ENCODE peak calls at places on chromosomes 3 and 15, in five cellular contexts. One of them, this sample, is unnamed.

GRCh38 chr15:33031324-33031736 is 163.2 kb downstream of the FMN1 start:
- DNase-seq in ovary: no peak
- DNase-seq in A549: no peak
- DNase-seq in CD4-positive, alpha-beta T cell: no peak
- DNase-seq in GM06990: no peak
- DNase-seq in this sample: no peak

GRCh38 chr15:52726195-52726594 is 47.0 kb upstream of the ATOSA start:
- DNase-seq in ovary: no peak
- DNase-seq in A549: no peak
- DNase-seq in CD4-positive, alpha-beta T cell: no peak
- DNase-seq in GM06990: no peak
- DNase-seq in this sample: no peak

GRCh38 chr15:45200001-45200798 is 12.4 kb upstream of the SHF start:
- DNase-seq in ovary: peak; percentile 92
- DNase-seq in A549: peak; percentile 54
- DNase-seq in CD4-positive, alpha-beta T cell: peak; percentile 97
- DNase-seq in GM06990: peak; percentile 89
- DNase-seq in this sample: no peak

GRCh38 chr3:14305321-14305720 is 97.1 kb upstream of the SLC6A6 start:
- DNase-seq in ovary: no peak
- DNase-seq in A549: no peak
- DNase-seq in CD4-positive, alpha-beta T cell: no peak
- DNase-seq in GM06990: no peak
- DNase-seq in this sample: no peak

GRCh38 chr15:28943611-28944230 is 57.9 kb downstream of the APBA2 start:
- DNase-seq in ovary: peak; percentile 7
- DNase-seq in A549: no peak
- DNase-seq in CD4-positive, alpha-beta T cell: no peak
- DNase-seq in GM06990: no peak
- DNase-seq in this sample: no peak

GRCh38 chr3:1535361-1535760 is 442.5 kb downstream of the CNTN6 start:
- DNase-seq in ovary: no peak
- DNase-seq in A549: no peak
- DNase-seq in CD4-positive, alpha-beta T cell: no peak
- DNase-seq in GM06990: no peak
- DNase-seq in this sample: no peak

GRCh38 chr3:156359337-156359736 is 195.6 kb downstream of the SSR3 start:
- DNase-seq in ovary: no peak
- DNase-seq in A549: no peak
- DNase-seq in CD4-positive, alpha-beta T cell: no peak
- DNase-seq in GM06990: no peak
- DNase-seq in this sample: no peak

GRCh38 chr15:78951841-78952238 is 7.0 kb upstream of the CTSH start:
- DNase-seq in ovary: no peak
- DNase-seq in A549: peak; percentile 60
- DNase-seq in CD4-positive, alpha-beta T cell: no peak
- DNase-seq in GM06990: no peak
- DNase-seq in this sample: no peak

GRCh38 chr3:70242297-70242868 is 70.1 kb downstream of the MDFIC2 start:
- DNase-seq in ovary: no peak
- DNase-seq in A549: no peak
- DNase-seq in CD4-positive, alpha-beta T cell: no peak
- DNase-seq in GM06990: no peak
- DNase-seq in this sample: no peak

GRCh38 chr15:48550822-48551525 is 94.5 kb downstream of the FBN1 start:
- DNase-seq in ovary: no peak
- DNase-seq in A549: no peak
- DNase-seq in CD4-positive, alpha-beta T cell: no peak
- DNase-seq in GM06990: no peak
- DNase-seq in this sample: no peak
- TF ChIP-seq CTCF in ovary: no peak
- TF ChIP-seq CTCF in A549: no peak
- TF ChIP-seq CTCF in CD4-positive, alpha-beta T cell: no peak
- TF ChIP-seq CTCF in GM06990: no peak
- TF ChIP-seq CTCF in this sample: no peak

GRCh38 chr3:193190387-193190786 is 50.6 kb upstream of the PLAAT1 start:
- DNase-seq in ovary: no peak
- DNase-seq in A549: peak; percentile 4
- DNase-seq in CD4-positive, alpha-beta T cell: no peak
- DNase-seq in GM06990: no peak
- DNase-seq in this sample: no peak
- TF ChIP-seq CTCF in ovary: no peak
- TF ChIP-seq CTCF in A549: no peak
- TF ChIP-seq CTCF in CD4-positive, alpha-beta T cell: no peak
- TF ChIP-seq CTCF in GM06990: peak; percentile 57
- TF ChIP-seq CTCF in this sample: peak; percentile 58

GRCh38 chr3:197549261-197549885 is 6.4 kb downstream of the BDH1 start:
- DNase-seq in ovary: no peak
- DNase-seq in A549: no peak
- DNase-seq in CD4-positive, alpha-beta T cell: no peak
- DNase-seq in GM06990: no peak
- DNase-seq in this sample: no peak

GRCh38 chr3:197545111-197545510 is 10.7 kb downstream of the BDH1 start:
- DNase-seq in ovary: no peak
- DNase-seq in A549: no peak
- DNase-seq in CD4-positive, alpha-beta T cell: no peak
- DNase-seq in GM06990: no peak
- DNase-seq in this sample: no peak

GRCh38 chr3:197547206-197547605 is 8.6 kb downstream of the BDH1 start:
- DNase-seq in ovary: no peak
- DNase-seq in A549: no peak
- DNase-seq in CD4-positive, alpha-beta T cell: no peak
- DNase-seq in GM06990: no peak
- DNase-seq in this sample: no peak

GRCh38 chr3:197546307-197547085 is 9.3 kb downstream of the BDH1 start:
- DNase-seq in ovary: no peak
- DNase-seq in A549: no peak
- DNase-seq in CD4-positive, alpha-beta T cell: no peak
- DNase-seq in GM06990: no peak
- DNase-seq in this sample: no peak

GRCh38 chr3:197547618-197548017 is 8.2 kb downstream of the BDH1 start:
- DNase-seq in ovary: no peak
- DNase-seq in A549: no peak
- DNase-seq in CD4-positive, alpha-beta T cell: no peak
- DNase-seq in GM06990: no peak
- DNase-seq in this sample: no peak
- TF ChIP-seq CTCF in ovary: no peak
- TF ChIP-seq CTCF in A549: no peak
- TF ChIP-seq CTCF in CD4-positive, alpha-beta T cell: no peak
- TF ChIP-seq CTCF in GM06990: no peak
- TF ChIP-seq CTCF in this sample: no peak

GRCh38 chr15:56017920-56018319 is 24.5 kb upstream of the NEDD4 start:
- DNase-seq in ovary: no peak
- DNase-seq in A549: no peak
- DNase-seq in CD4-positive, alpha-beta T cell: no peak
- DNase-seq in GM06990: no peak
- DNase-seq in this sample: no peak
- TF ChIP-seq CTCF in ovary: no peak
- TF ChIP-seq CTCF in A549: peak; percentile 12
- TF ChIP-seq CTCF in CD4-positive, alpha-beta T cell: no peak
- TF ChIP-seq CTCF in GM06990: no peak
- TF ChIP-seq CTCF in this sample: no peak

GRCh38 chr3:154759966-154760365 is 320.2 kb upstream of the MME start:
- DNase-seq in ovary: no peak
- DNase-seq in A549: no peak
- DNase-seq in CD4-positive, alpha-beta T cell: no peak
- DNase-seq in GM06990: no peak
- DNase-seq in this sample: no peak

GRCh38 chr3:154753101-154753500 is 323.1 kb upstream of the GPR149 start:
- DNase-seq in ovary: no peak
- DNase-seq in A549: no peak
- DNase-seq in CD4-positive, alpha-beta T cell: no peak
- DNase-seq in GM06990: no peak
- DNase-seq in this sample: no peak

DNA sequence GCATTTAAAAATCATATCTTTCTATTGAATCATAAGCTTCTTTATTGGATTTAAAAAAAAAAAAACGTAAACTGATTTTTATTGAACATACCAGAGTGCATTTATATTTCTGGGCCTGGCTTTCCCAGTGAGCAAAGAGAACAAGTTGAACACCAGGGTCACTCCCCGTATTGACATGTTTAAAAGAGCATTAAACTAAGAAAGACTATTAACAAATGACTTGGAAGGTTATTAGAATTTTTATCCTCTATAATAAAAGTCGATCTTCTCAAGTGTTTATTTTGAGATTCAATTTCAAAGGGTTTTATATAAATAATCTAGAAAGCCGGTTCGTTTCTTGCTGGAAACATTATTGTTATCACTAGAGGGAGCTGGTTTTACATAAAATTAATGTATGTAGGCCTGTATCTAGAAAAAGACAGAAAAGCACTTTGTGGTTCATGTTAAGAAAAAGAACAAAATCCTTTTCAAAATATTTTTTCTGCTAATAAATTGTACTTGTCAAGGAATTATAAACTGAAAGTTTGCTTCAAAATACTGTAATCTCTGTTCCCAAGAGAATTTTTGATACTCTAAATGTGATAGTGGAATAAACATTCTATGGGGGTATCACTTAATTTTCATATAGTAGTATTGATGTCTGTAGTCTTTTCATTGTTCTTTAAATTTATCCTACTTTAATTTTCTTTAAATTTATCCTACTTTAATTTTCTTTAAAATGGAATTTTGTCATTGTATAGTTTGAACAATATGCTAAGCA is 321.8 kb upstream of the MME start:
- DNase-seq in ovary: no peak
- DNase-seq in A549: peak; percentile 4
- DNase-seq in CD4-positive, alpha-beta T cell: no peak
- DNase-seq in GM06990: no peak
- DNase-seq in this sample: no peak
- TF ChIP-seq CTCF in ovary: no peak
- TF ChIP-seq CTCF in A549: peak; percentile 53
- TF ChIP-seq CTCF in CD4-positive, alpha-beta T cell: peak; percentile 19
- TF ChIP-seq CTCF in GM06990: no peak
- TF ChIP-seq CTCF in this sample: peak; percentile 50